ENCODE peak calls at places on chromosomes 4 and X, in six cellular contexts. K, H, D, P, C and G are unnamed samples.

GRCh38 chrX:39067866-39068265 is 266.6 kb downstream of the MID1IP1 start:
- DNase-seq in P (no peak), K (no peak), H (no peak), D (no peak), C (no peak), G (no peak)

GRCh38 chr4:143771269-143771668 is 70.8 kb upstream of the FREM3 start:
- DNase-seq in K (no peak), P (peak; percentile 5), D (no peak), H (no peak), C (no peak), G (no peak)

GRCh38 chr4:20318899-20319291 is 67.2 kb downstream of the SLIT2 start:
- DNase-seq in C (no peak), K (no peak), P (no peak), D (no peak), H (no peak), G (no peak)

GRCh38 chr4:123452585-123452984 is 56.0 kb downstream of the SPRY1 start:
- DNase-seq in K (no peak), P (peak; percentile 70), C (no peak), H (no peak), D (no peak), G (no peak)

GRCh38 chr4:177413092-177413491 is 29.1 kb downstream of the AGA start:
- DNase-seq in H (no peak), K (no peak), P (no peak), D (no peak), C (no peak), G (no peak)

GRCh38 chr4:153535735-153536494 is 69.8 kb downstream of the TMEM131L start:
- DNase-seq in P (peak; percentile 43), K (no peak), H (no peak), C (no peak), D (no peak), G (no peak)

GRCh38 chrX:40056420-40056819 is 41.3 kb downstream of the BCOR start:
- DNase-seq in D (no peak), P (peak; percentile 4), C (no peak), H (no peak), K (no peak), G (no peak)

GRCh38 chrX:47283015-47283771 is 50.4 kb downstream of the USP11 start:
- DNase-seq in H (peak; percentile 4), P (no peak), C (peak; percentile 32), D (no peak), K (no peak), G (no peak)

GRCh38 chrX:20011608-20012007 is 20.7 kb upstream of the BCLAF3 start:
- DNase-seq in D (no peak), C (no peak), K (no peak), H (no peak), P (no peak), G (no peak)

GRCh38 chr4:68250151-68250930 is 4.8 kb upstream of the TMPRSS11B start:
- DNase-seq in P (no peak), C (no peak), H (no peak), D (no peak), K (no peak), G (no peak)

GRCh38 chrX:117134983-117135382 is 672.2 kb upstream of the CT83 start:
- DNase-seq in K (no peak), P (no peak), H (no peak), C (no peak), D (no peak), G (no peak)

GRCh38 chr4:138455097-138455496 is 212.9 kb upstream of the SLC7A11 start:
- DNase-seq in C (no peak), P (no peak), K (no peak), D (no peak), H (no peak), G (no peak)

GRCh38 chrX:135345328-135345645 is 36.0 kb downstream of the ETDC start:
- DNase-seq in K (no peak), D (peak; percentile 59), P (peak; percentile 70), C (no peak), H (no peak), G (no peak)

GRCh38 chrX:131985526-131986049 is 37.5 kb upstream of the STK26 start:
- DNase-seq in C (no peak), H (no peak), K (no peak), D (no peak), P (no peak), G (no peak)